ENCODE peak calls at places on chromosomes 13 and 19, in five cellular contexts. M, R, J, S and C are unnamed samples.

GRCh38 chr13:57631607-57632275 is at the start of gene PCDH17:
- DNase-seq in M (peak; percentile 70), R (peak; percentile 68), J (peak; percentile 54), S (no peak), C (no peak)

GRCh38 chr19:29714953-29715694 is at the start of gene C19orf12:
- DNase-seq in M (peak; percentile 85), R (no peak), J (peak; percentile 61), S (no peak), C (no peak)

GRCh38 chr19:13302521-13303270 is 152.5 kb downstream of the IER2 start:
- DNase-seq in M (peak; percentile 15), R (no peak), J (no peak), S (no peak), C (no peak)

GRCh38 chr19:35609881-35610353 is 2.6 kb upstream of the HAUS5 start:
- DNase-seq in M (no peak), R (no peak), J (no peak), S (no peak), C (no peak)

GRCh38 chr19:30593975-30594925 is 222.1 kb downstream of the ZNF536 start:
- DNase-seq in M (peak; percentile 16), R (no peak), J (no peak), S (no peak), C (no peak)

GRCh38 chr19:1811942-1812425 is at the start of gene ATP8B3:
- DNase-seq in M (no peak), R (no peak), J (no peak), S (no peak), C (no peak)

GRCh38 chr19:21765151-21765550 is 2.2 kb downstream of the ZNF100 start:
- DNase-seq in M (no peak), R (no peak), J (no peak), S (no peak), C (no peak)

GRCh38 chr13:40777957-40778235 is 6.9 kb upstream of the MRPS31 start:
- DNase-seq in M (no peak), R (no peak), J (no peak), S (no peak), C (no peak)

GRCh38 chr13:19818223-19818842 is 35.6 kb upstream of the PSPC1 start:
- DNase-seq in M (peak; percentile 76), R (peak; percentile 94), J (peak; percentile 95), S (no peak), C (no peak)

GRCh38 chr19:38035515-38036495 is 128.8 kb downstream of the SIPA1L3 start:
- DNase-seq in M (no peak), R (no peak), J (no peak), S (no peak), C (no peak)

GRCh38 chr19:51535535-51535934 is 4.1 kb upstream of the SIGLEC6 start:
- DNase-seq in M (no peak), R (no peak), J (no peak), S (no peak), C (no peak)

GRCh38 chr13:78607409-78608253 is 4.3 kb upstream of the POU4F1 start:
- DNase-seq in M (peak; percentile 62), R (peak; percentile 81), J (peak; percentile 50), S (no peak), C (no peak)

GRCh38 chr13:33015791-33016323 is 366 bp upstream of the KL start:
- DNase-seq in M (peak; percentile 45), R (peak; percentile 44), J (peak; percentile 45), S (no peak), C (no peak)

GRCh38 chr19:1863638-1864479 is 480 bp upstream of the KLF16 start:
- DNase-seq in M (peak; percentile 98), R (peak; percentile 93), J (peak; percentile 94), S (peak; percentile 61), C (peak; percentile 90)

GRCh38 chr13:105346141-105346766 is 1189.2 kb downstream of the EFNB2 start:
- DNase-seq in M (no peak), R (no peak), J (no peak), S (peak; percentile 38), C (no peak)

GRCh38 chr19:6767357-6768235 is at the start of gene SH2D3A:
- DNase-seq in M (peak; percentile 96), R (peak; percentile 98), J (peak; percentile 97), S (no peak), C (no peak)

GRCh38 chr13:91588541-91588940 is 190.1 kb downstream of the GPC5 start:
- DNase-seq in M (no peak), R (no peak), J (no peak), S (no peak), C (no peak)

GRCh38 chr19:51108805-51109146 is 567 bp upstream of the CTU1 start:
- DNase-seq in M (no peak), R (no peak), J (no peak), S (no peak), C (no peak)

GRCh38 chr19:23799321-23799720 is 40.6 kb upstream of the ZNF681 start:
- DNase-seq in M (no peak), R (no peak), J (no peak), S (no peak), C (no peak)

GRCh38 chr13:114222461-114222968 is 12.2 kb upstream of the CDC16 start:
- DNase-seq in M (no peak), R (no peak), J (no peak), S (no peak), C (no peak)

GRCh38 chr13:32669030-32669646 is 82.9 kb downstream of the PDS5B start:
- DNase-seq in M (peak; percentile 76), R (no peak), J (no peak), S (peak; percentile 10), C (peak; percentile 20)

GRCh38 chr19:5985098-5985783 is 7.3 kb upstream of the RANBP3 start:
- DNase-seq in M (no peak), R (no peak), J (no peak), S (peak; percentile 32), C (no peak)

GRCh38 chr13:35723820-35724219 is 247.3 kb upstream of the MAB21L1 start:
- DNase-seq in M (no peak), R (no peak), J (no peak), S (no peak), C (no peak)

GRCh38 chr13:73399347-73400216 is 340.8 kb downstream of the KLF5 start:
- DNase-seq in M (no peak), R (no peak), J (no peak), S (no peak), C (no peak)

GRCh38 chr19:48511800-48512503 is at the start of gene LMTK3:
- DNase-seq in M (peak; percentile 87), R (peak; percentile 77), J (peak; percentile 71), S (no peak), C (peak; percentile 11)

DNA sequence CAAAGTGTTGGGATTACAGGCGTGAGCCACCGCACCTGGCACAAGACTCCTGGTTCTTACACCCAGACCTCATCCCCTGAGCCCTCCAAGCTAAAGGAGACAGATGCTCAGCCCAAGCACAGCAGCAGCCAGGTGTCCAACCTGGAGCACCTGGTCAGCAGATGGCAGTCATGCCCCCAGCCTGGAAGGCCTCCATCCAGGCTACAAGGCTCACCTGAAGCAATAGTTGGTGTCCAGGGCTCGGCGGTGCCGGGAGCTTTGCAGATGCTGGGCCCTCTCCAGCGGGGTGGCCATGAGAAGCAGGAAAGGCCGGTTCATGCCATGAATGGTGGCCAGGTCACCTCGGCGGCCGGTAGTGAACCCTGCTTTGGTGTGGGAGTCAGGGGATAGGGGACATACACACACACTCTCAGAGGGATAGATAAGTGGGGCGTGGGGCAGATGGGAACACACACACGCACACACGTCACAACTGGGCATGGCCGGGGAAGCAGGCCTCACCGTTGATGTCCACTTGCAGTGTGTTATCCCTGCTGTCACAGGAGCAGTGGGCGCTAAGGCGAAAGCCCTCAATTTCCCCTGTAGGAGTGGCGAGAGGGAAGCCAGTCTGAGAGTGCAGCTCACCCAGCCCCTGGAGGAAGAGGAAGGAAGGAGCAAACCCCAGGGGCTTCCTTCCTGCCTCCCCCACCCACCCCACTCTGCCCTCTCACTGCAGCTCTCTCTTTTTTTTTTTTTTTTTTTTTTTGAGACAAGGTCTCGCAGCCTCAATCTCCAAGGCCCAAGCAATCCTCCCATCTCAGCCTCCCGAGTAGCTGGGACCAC is 11.8 kb downstream of the TGFB1 start:
- DNase-seq in M (no peak), R (peak; percentile 75), J (peak; percentile 56), S (no peak), C (no peak)
- TF ChIP-seq CTCF in M (no peak), R (peak; percentile 46), J (no peak), S (no peak), C (no peak)

GRCh38 chr19:46299004-46299509 is 2.2 kb downstream of the HIF3A start:
- DNase-seq in M (no peak), R (no peak), J (no peak), S (no peak), C (peak; percentile 53)

GRCh38 chr19:46296722-46297431 is at the start of gene HIF3A:
- DNase-seq in M (peak; percentile 98), R (peak; percentile 96), J (peak; percentile 93), S (no peak), C (no peak)

GRCh38 chr19:46298477-46299003 is 1.7 kb downstream of the HIF3A start:
- DNase-seq in M (no peak), R (no peak), J (no peak), S (no peak), C (no peak)

GRCh38 chr19:46299695-46300094 is 2.9 kb downstream of the HIF3A start:
- DNase-seq in M (no peak), R (no peak), J (no peak), S (no peak), C (no peak)

DNA sequence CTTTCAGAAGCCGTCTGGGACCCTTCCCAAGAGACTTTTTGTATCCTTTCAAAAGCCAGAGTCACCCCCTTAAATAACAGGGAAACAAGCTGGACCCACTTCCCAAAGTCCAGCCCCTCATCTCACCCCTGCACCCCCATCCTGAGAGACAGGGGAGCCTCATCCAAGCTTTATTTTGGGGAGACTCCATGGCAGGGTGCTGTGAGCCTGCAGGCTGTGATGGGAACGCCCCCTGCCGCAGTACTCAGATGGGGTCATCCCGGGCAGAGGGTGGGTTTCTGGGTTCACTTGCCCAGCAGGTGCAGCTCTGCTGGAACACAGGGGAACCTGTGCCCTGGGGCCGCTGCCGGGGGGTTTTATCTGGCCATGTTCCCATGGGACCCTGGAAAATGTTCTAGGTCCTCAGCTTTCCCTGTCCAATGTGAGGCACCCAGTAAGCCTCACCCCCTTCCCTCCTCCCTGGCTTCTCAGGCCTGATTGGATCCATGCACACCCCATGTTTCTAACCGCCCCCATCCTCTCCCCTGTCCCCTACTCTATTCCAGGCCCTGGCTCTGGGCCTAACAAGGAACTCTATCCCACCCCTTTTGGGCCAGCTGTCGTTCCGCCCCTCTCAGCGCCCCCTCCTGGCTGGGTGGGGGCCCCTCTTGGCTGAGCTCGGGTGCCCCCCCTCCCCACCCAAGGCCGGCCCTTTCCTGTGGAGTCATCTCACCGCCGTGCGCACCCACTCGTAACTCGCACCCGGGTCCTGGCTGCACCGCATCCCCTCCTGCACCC is 1.0 kb downstream of the HIF3A start:
- DNase-seq in M (peak; percentile 26), R (no peak), J (peak; percentile 35), S (no peak), C (no peak)
- TF ChIP-seq CTCF in M (peak; percentile 26), R (peak; percentile 48), J (no peak), S (peak; percentile 2), C (no peak)

GRCh38 chr19:54391589-54392061 is 23.6 kb upstream of the TTYH1 start:
- DNase-seq in M (peak; percentile 26), R (peak; percentile 52), J (peak; percentile 44), S (no peak), C (no peak)
- TF ChIP-seq CTCF in M (peak; percentile 11), R (peak; percentile 48), J (no peak), S (no peak), C (no peak)

DNA sequence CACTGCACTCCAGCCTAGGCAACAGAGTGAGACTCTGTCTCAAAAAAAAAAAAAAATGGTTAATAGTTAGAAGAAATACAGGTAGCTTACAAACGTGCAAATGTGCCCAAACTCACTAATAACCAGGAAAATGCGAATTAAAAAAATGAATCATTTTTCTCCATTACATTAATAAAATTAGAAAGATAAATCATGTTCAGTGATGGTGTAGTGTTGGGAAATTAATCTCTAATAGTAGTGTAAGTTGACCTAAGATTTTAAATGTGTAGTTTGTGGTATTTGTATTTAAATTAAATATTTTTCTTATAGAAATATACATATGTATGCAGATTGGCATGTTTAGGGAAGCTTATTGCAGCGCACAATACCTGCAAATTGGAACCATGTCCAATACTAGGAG is 57.6 kb downstream of the PCCA start:
- DNase-seq in M (no peak), R (no peak), J (no peak), S (no peak), C (no peak)
- TF ChIP-seq CTCF in M (no peak), R (no peak), J (no peak), S (no peak), C (no peak)